ENCODE peak calls at places on chromosome 13, in four cellular contexts. W is H1, P is astrocyte, B is GM23338. N is an unnamed sample.

GRCh38 chr13:106376411-106377112 is 158.9 kb downstream of the EFNB2 start:
- DNase-seq in P (peak; percentile 97), W (no peak), B (peak; percentile 30), N (peak; percentile 92)

GRCh38 chr13:42001580-42001979 is 40.7 kb upstream of the VWA8 start:
- DNase-seq in B (peak; percentile 28), W (peak; percentile 50), P (peak; percentile 94), N (peak; percentile 96)

GRCh38 chr13:89097994-89098393 is 1426.8 kb downstream of the SLITRK5 start:
- DNase-seq in W (no peak), B (no peak), P (no peak), N (no peak)

GRCh38 chr13:94825507-94825906 is 113.2 kb upstream of the SOX21 start:
- DNase-seq in B (peak; percentile 85), W (peak; percentile 62), P (peak; percentile 14), N (peak; percentile 72)

GRCh38 chr13:114112826-114113322 is 19.5 kb downstream of the RASA3 start:
- DNase-seq in B (peak; percentile 59), P (no peak), W (no peak), N (no peak)

GRCh38 chr13:21033224-21033855 is 28.0 kb downstream of the LATS2 start:
- DNase-seq in W (no peak), P (peak; percentile 67), B (no peak), N (peak; percentile 66)

GRCh38 chr13:30880151-30880551 is 25.9 kb upstream of the MEDAG start:
- DNase-seq in B (no peak), P (peak; percentile 81), W (no peak), N (peak; percentile 82)

GRCh38 chr13:61123533-61124269 is 291.9 kb downstream of the PCDH20 start:
- DNase-seq in W (no peak), P (no peak), B (peak; percentile 12), N (no peak)

GRCh38 chr13:51817717-51818116 is 13.8 kb upstream of the DHRS12 start:
- DNase-seq in P (no peak), W (no peak), B (no peak), N (no peak)

GRCh38 chr13:73984949-73985691 is 149.1 kb downstream of the KLF12 start:
- DNase-seq in W (no peak), P (no peak), B (peak; percentile 37), N (no peak)

GRCh38 chr13:50291611-50292010 is 276.4 kb downstream of the KCNRG start:
- DNase-seq in P (no peak), W (no peak), B (no peak), N (no peak)

GRCh38 chr13:30107536-30108136 is 199.7 kb downstream of the KATNAL1 start:
- DNase-seq in B (no peak), P (no peak), W (no peak), N (peak; percentile 16)

GRCh38 chr13:95247857-95248256 is 53.4 kb downstream of the ABCC4 start:
- DNase-seq in W (no peak), P (no peak), B (no peak), N (no peak)

GRCh38 chr13:21338156-21338555 is 120.9 kb downstream of the ZDHHC20 start:
- DNase-seq in W (no peak), B (peak; percentile 57), P (no peak), N (no peak)

GRCh38 chr13:98741741-98742435 is 10.6 kb downstream of the SLC15A1 start:
- DNase-seq in P (no peak), B (no peak), W (no peak), N (peak; percentile 25)

DNA sequence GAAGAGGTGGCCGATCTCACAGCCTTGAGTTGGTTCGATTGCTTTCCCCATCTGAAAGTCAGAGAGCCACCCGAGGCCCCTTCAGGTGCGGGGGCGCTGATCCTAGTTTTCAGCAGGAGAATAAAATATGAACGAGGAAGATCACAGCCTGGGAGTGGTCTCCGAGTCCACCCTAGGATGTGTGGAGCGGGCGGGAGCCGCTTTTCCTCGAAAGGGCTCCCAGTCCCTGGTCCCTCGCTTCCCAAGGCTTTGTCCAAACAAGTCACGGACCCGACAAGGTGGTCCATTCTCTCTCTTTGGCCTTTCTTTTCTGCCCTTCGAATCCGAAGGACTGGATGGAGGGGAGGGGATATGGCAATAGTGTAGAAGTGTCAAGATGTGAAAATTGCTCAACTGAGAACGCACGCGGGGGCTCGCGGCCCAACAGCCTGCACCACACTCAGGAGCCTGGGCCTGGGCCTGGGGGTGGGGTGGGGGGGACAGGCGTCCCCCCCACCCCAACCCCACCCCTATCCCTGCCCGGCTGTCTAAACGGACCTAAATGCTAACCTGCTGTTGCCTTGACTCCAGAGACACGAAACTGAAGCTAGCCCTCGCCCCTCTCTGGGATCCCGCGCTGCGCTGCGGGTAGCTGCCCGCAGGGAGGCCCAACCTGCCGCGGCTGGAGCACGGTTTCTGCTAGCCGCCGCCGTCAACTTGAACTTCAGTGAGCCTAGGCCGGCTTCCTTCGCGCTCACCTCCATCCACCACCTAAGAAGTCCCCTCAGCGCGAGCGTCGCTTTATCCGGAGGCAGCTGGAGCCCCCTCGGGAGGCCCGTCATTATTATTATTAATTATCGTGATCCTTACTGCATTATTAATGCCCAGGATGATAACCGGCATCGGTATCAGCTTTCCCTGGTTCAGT is 7.1 kb downstream of the ZIC2 start:
- DNase-seq in B (peak; percentile 79), W (peak; percentile 75), P (no peak), N (no peak)
- H4K20me1 ChIP-seq in B (peaks cover 8% of the 10 kb centered on the region), W (peaks cover 8% of the 10 kb centered on the region), P (peaks cover 14% of the 10 kb centered on the region), N (no peaks in the 10 kb centered on the region)

DNA sequence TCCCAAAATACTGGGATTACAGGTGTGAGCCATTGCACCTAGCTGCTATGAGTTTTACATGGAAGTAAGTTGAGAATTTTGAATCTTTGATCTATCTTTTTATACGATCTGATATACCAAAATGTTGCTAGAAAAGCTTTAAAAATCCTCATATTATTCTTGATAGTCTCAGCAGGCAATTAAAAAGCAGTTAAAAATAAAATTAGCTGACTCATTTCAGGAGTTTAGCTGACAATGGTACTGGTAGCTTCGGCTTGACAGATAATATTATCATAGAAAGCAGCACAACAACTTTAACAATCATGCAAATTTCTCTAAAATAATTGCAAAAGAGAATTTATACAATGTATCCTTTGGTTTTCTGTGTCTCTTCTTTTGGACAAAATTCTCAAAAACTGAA is 9.6 kb upstream of the FOXO1 start:
- DNase-seq in B (no peak), W (no peak), P (no peak), N (no peak)
- H3K27ac ChIP-seq in B (no peak overlapping the region), W (no peak overlapping the region), P (no peak overlapping the region), N (no peak overlapping the region)

GRCh38 chr13:46961719-46962118 is 64.9 kb upstream of the HTR2A start:
- DNase-seq in W (no peak), P (peak; percentile 78), B (no peak), N (peak; percentile 82)

GRCh38 chr13:46964789-46965527 is 68.1 kb upstream of the HTR2A start:
- DNase-seq in B (no peak), P (peak; percentile 45), W (no peak), N (peak; percentile 75)

GRCh38 chr13:46963874-46964273 is 67.0 kb upstream of the HTR2A start:
- DNase-seq in B (no peak), P (no peak), W (no peak), N (no peak)

GRCh38 chr13:46962286-46962941 is 65.6 kb upstream of the HTR2A start:
- DNase-seq in W (no peak), B (peak; percentile 62), P (peak; percentile 25), N (peak; percentile 53)
- TF ChIP-seq CTCF in W (peak; percentile 58), B (peak; percentile 73), P (peak; percentile 22), N (peak; percentile 36)

DNA sequence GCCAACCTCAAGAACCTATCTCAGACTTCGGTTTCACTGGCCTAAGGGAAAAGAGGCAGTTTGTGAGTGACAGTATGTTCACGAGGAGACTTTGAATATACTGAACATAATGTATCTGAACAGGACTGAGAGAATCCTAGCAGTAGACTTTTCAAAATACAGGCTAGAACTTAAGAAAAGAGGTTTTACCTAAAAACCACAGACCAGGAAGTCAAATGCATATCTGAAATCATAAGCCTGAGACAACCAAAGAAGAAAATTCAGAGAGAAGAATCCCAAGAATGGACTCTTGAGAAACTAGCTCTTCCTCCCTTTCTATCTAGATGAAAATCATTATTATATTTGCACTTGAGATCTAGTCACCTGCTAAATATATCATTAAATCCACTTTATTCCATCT is 17.6 kb downstream of the MYCBP2 start:
- DNase-seq in B (no peak), P (no peak), W (no peak), N (no peak)
- H4K20me1 ChIP-seq in B (no peaks in the 10 kb centered on the region), P (peaks cover 70% of the 10 kb centered on the region), W (no peaks in the 10 kb centered on the region), N (peaks cover 2% of the 10 kb centered on the region)

GRCh38 chr13:44236370-44236769 is 137.3 kb upstream of the SERP2 start:
- DNase-seq in W (no peak), P (no peak), B (no peak), N (no peak)
- H3K27ac ChIP-seq in W (no peak overlapping the region), P (no peak overlapping the region), B (no peak overlapping the region), N (peak overlapping the region; percentile 63)

GRCh38 chr13:28819748-28820098 is 416 bp upstream of the MTUS2 start:
- DNase-seq in B (peak; percentile 86), P (peak; percentile 12), W (peak; percentile 92), N (peak; percentile 30)
- TF ChIP-seq CTCF in B (peak; percentile 64), P (no peak), W (peak; percentile 52), N (no peak)

GRCh38 chr13:112733112-112733511 is 43.3 kb downstream of the ATP11A start:
- DNase-seq in B (peak; percentile 79), P (no peak), W (no peak), N (no peak)
- H4K20me1 ChIP-seq in B (no peaks in the 10 kb centered on the region), P (peaks cover 5% of the 10 kb centered on the region), W (no peaks in the 10 kb centered on the region), N (no peaks in the 10 kb centered on the region)

DNA sequence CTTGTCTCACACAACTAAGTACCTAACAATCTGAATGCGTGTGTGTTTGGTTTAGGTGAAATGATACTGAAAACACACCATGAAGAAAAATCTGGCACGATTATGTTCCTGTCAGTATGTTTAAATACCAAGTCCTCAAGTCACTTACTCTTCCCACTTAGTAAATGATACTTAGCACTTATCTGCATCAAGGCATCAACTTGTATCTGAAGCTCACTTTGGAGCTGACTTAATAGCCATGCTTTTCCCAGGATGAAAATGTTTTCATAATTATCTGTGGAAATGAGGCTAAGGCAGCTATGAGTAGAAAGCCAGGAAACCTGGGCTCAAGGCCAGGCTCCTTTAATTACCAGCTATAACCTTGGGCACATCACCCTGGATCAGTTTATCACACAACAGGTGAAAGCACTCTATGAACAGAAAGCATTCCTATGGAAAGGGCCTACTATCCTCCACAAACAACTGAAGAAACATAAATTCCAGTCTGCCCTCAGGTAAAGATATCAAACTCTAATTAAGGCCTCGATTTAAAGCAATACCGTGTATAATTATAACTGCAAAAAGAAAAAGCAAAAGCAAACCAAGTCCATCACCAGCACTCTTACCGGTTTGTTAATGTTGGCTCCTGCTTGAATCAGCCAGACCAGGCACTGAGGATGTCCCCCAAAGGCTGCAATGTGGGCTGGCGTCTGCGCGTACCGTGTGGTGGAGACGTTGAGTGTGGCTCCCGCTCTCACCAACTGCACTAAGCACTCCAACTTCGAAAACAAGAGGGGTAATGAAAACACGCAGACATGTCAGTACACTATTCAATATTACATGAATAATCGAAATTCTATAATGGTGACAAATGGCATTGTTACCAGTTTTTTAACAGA is 4.6 kb downstream of the ANKRD10 start:
- DNase-seq in P (no peak), W (no peak), B (no peak), N (no peak)
- H3K27ac ChIP-seq in P (no peak overlapping the region), W (peak overlapping the region; percentile 23), B (peak overlapping the region; percentile 97), N (no peak overlapping the region)

GRCh38 chr13:44061876-44062275 is 182.2 kb downstream of the LACC1 start:
- DNase-seq in W (no peak), B (no peak), P (no peak), N (no peak)
- TF ChIP-seq CTCF in W (no peak), B (no peak), P (no peak), N (no peak)

GRCh38 chr13:37753776-37754175 is 115.8 kb downstream of the TRPC4 start:
- DNase-seq in B (peak; percentile 16), P (no peak), W (no peak), N (no peak)
- H4K20me1 ChIP-seq in B (no peaks in the 10 kb centered on the region), P (no peaks in the 10 kb centered on the region), W (no peaks in the 10 kb centered on the region), N (no peaks in the 10 kb centered on the region)